ENCODE peak calls at places on chromosomes 16 and 17, in ten cellular contexts. One of them, this sample, is unnamed.

GRCh38 chr16:20612551-20613470 is 36.6 kb upstream of the ACSM2B start:
- DNase-seq in CD8-positive, alpha-beta memory T cell: no peak
- DNase-seq in omental fat pad: no peak
- DNase-seq in CD4-positive, alpha-beta T cell: no peak
- DNase-seq in effector memory CD4-positive, alpha-beta T cell: no peak
- DNase-seq in GM04503: no peak
- DNase-seq in H9: no peak
- DNase-seq in right lobe of liver: peak; percentile 70
- DNase-seq in H7: no peak
- DNase-seq in psoas muscle: peak; percentile 55
- DNase-seq in this sample: no peak

GRCh38 chr17:75398279-75398678 is 7.2 kb downstream of the GRB2 start:
- DNase-seq in CD8-positive, alpha-beta memory T cell: no peak
- DNase-seq in effector memory CD4-positive, alpha-beta T cell: no peak
- DNase-seq in right lobe of liver: peak; percentile 29
- DNase-seq in GM04503: no peak
- DNase-seq in psoas muscle: no peak
- DNase-seq in H7: no peak
- DNase-seq in CD4-positive, alpha-beta T cell: no peak
- DNase-seq in omental fat pad: no peak
- DNase-seq in H9: no peak
- DNase-seq in this sample: no peak

GRCh38 chr16:55297910-55298175 is 26.2 kb upstream of the IRX6 start:
- DNase-seq in CD8-positive, alpha-beta memory T cell: no peak
- DNase-seq in effector memory CD4-positive, alpha-beta T cell: no peak
- DNase-seq in CD4-positive, alpha-beta T cell: no peak
- DNase-seq in H9: no peak
- DNase-seq in H7: no peak
- DNase-seq in right lobe of liver: no peak
- DNase-seq in omental fat pad: no peak
- DNase-seq in psoas muscle: no peak
- DNase-seq in GM04503: peak; percentile 17
- DNase-seq in this sample: no peak

GRCh38 chr17:7523033-7523432 is 25.8 kb upstream of the TNFSF12 start:
- DNase-seq in effector memory CD4-positive, alpha-beta T cell: peak; percentile 26
- DNase-seq in H7: peak; percentile 86
- DNase-seq in CD8-positive, alpha-beta memory T cell: peak; percentile 31
- DNase-seq in CD4-positive, alpha-beta T cell: peak; percentile 21
- DNase-seq in psoas muscle: no peak
- DNase-seq in right lobe of liver: no peak
- DNase-seq in omental fat pad: no peak
- DNase-seq in H9: peak; percentile 93
- DNase-seq in GM04503: no peak
- DNase-seq in this sample: peak; percentile 55

GRCh38 chr16:14448874-14449273 is 181.2 kb downstream of the PARN start:
- DNase-seq in H9: no peak
- DNase-seq in effector memory CD4-positive, alpha-beta T cell: no peak
- DNase-seq in CD8-positive, alpha-beta memory T cell: no peak
- DNase-seq in CD4-positive, alpha-beta T cell: no peak
- DNase-seq in GM04503: no peak
- DNase-seq in psoas muscle: no peak
- DNase-seq in H7: no peak
- DNase-seq in right lobe of liver: no peak
- DNase-seq in omental fat pad: no peak
- DNase-seq in this sample: no peak

GRCh38 chr17:79925242-79925957 is 86.2 kb upstream of the CBX4 start:
- DNase-seq in H7: no peak
- DNase-seq in CD8-positive, alpha-beta memory T cell: no peak
- DNase-seq in omental fat pad: no peak
- DNase-seq in H9: no peak
- DNase-seq in GM04503: no peak
- DNase-seq in effector memory CD4-positive, alpha-beta T cell: no peak
- DNase-seq in CD4-positive, alpha-beta T cell: no peak
- DNase-seq in right lobe of liver: peak; percentile 85
- DNase-seq in psoas muscle: peak; percentile 93
- DNase-seq in this sample: no peak

GRCh38 chr17:82767041-82767754 is 15.3 kb downstream of the TBCD start:
- DNase-seq in CD8-positive, alpha-beta memory T cell: no peak
- DNase-seq in H7: peak; percentile 91
- DNase-seq in psoas muscle: peak; percentile 48
- DNase-seq in H9: peak; percentile 77
- DNase-seq in GM04503: no peak
- DNase-seq in omental fat pad: peak; percentile 49
- DNase-seq in right lobe of liver: peak; percentile 77
- DNase-seq in CD4-positive, alpha-beta T cell: no peak
- DNase-seq in effector memory CD4-positive, alpha-beta T cell: no peak
- DNase-seq in this sample: peak; percentile 18

GRCh38 chr16:7303014-7303676 is 29.5 kb upstream of the RBFOX1 start:
- DNase-seq in H7: peak; percentile 73
- DNase-seq in psoas muscle: peak; percentile 55
- DNase-seq in omental fat pad: no peak
- DNase-seq in CD8-positive, alpha-beta memory T cell: no peak
- DNase-seq in GM04503: no peak
- DNase-seq in CD4-positive, alpha-beta T cell: no peak
- DNase-seq in H9: peak; percentile 54
- DNase-seq in effector memory CD4-positive, alpha-beta T cell: no peak
- DNase-seq in right lobe of liver: no peak
- DNase-seq in this sample: no peak

GRCh38 chr17:42563543-42563942 is 1.6 kb downstream of the COASY start:
- DNase-seq in CD8-positive, alpha-beta memory T cell: no peak
- DNase-seq in H7: peak; percentile 15
- DNase-seq in H9: no peak
- DNase-seq in psoas muscle: no peak
- DNase-seq in effector memory CD4-positive, alpha-beta T cell: no peak
- DNase-seq in omental fat pad: no peak
- DNase-seq in right lobe of liver: no peak
- DNase-seq in CD4-positive, alpha-beta T cell: no peak
- DNase-seq in GM04503: no peak
- DNase-seq in this sample: no peak

GRCh38 chr16:86625029-86625428 is 46.7 kb downstream of the FOXL1 start:
- DNase-seq in H7: no peak
- DNase-seq in psoas muscle: no peak
- DNase-seq in effector memory CD4-positive, alpha-beta T cell: no peak
- DNase-seq in H9: no peak
- DNase-seq in omental fat pad: no peak
- DNase-seq in right lobe of liver: no peak
- DNase-seq in GM04503: no peak
- DNase-seq in CD4-positive, alpha-beta T cell: no peak
- DNase-seq in CD8-positive, alpha-beta memory T cell: no peak
- DNase-seq in this sample: no peak

This sample was measured in CD4-positive, alpha-beta memory T cell.